ENCODE peak calls at places on chromosomes 1 and 21, in eight cellular contexts. L is dorsolateral prefrontal cortex, V is thoracic aorta, J is HFF-Myc, B is BJ, Q is ovary, K is right atrium auricular region, N is GM12865. G is an unnamed sample.

GRCh38 chr1:20788489-20788795 is 1.3 kb upstream of the HP1BP3 start:
- DNase-seq in L (no peak), V (no peak), J (no peak), B (no peak), Q (no peak), K (no peak), N (no peak), G (no peak)

GRCh38 chr1:35924838-35925237 is 6.1 kb upstream of the AGO3 start:
- DNase-seq in L (no peak), V (no peak), J (no peak), B (no peak), Q (no peak), K (no peak), N (peak; percentile 16), G (no peak)

GRCh38 chr1:246377606-246378005 is 129.5 kb downstream of the SMYD3 start:
- DNase-seq in L (no peak), V (no peak), J (no peak), B (no peak), Q (no peak), K (no peak), N (no peak), G (no peak)

GRCh38 chr1:15355968-15356621 is 53.6 kb upstream of the EFHD2 start:
- DNase-seq in L (no peak), V (no peak), J (no peak), B (peak; percentile 65), Q (no peak), K (no peak), N (peak; percentile 36), G (no peak)

GRCh38 chr21:38982096-38982495 is 176.4 kb downstream of the ETS2 start:
- DNase-seq in L (no peak), V (no peak), J (no peak), B (no peak), Q (no peak), K (no peak), N (no peak), G (peak; percentile 82)

GRCh38 chr1:235901461-235901860 is 34.8 kb upstream of the LYST start:
- DNase-seq in L (no peak), V (no peak), J (peak; percentile 89), B (peak; percentile 84), Q (no peak), K (no peak), N (no peak), G (no peak)

GRCh38 chr1:156726549-156727226 is 1.6 kb upstream of the METTL25B start:
- DNase-seq in L (no peak), V (no peak), J (no peak), B (no peak), Q (no peak), K (no peak), N (peak; percentile 77), G (peak; percentile 77)

GRCh38 chr1:217088521-217089221 is 365.4 kb upstream of the ESRRG start:
- DNase-seq in L (no peak), V (no peak), J (no peak), B (no peak), Q (no peak), K (no peak), N (no peak), G (peak; percentile 34)

GRCh38 chr1:226952121-226952441 is 12.0 kb downstream of the COQ8A start:
- DNase-seq in L (no peak), V (no peak), J (no peak), B (no peak), Q (no peak), K (peak; percentile 49), N (no peak), G (no peak)

GRCh38 chr1:34167091-34167788 is 2.2 kb upstream of the CSMD2 start:
- DNase-seq in L (peak; percentile 61), V (no peak), J (no peak), B (no peak), Q (no peak), K (no peak), N (no peak), G (peak; percentile 41)

GRCh38 chr1:222331340-222331739 is 216.6 kb downstream of the HHIPL2 start:
- DNase-seq in L (no peak), V (no peak), J (no peak), B (peak; percentile 11), Q (no peak), K (no peak), N (no peak), G (no peak)

GRCh38 chr1:19450811-19451564 is 34.4 kb downstream of the CAPZB start:
- DNase-seq in L (no peak), V (no peak), J (peak; percentile 88), B (peak; percentile 84), Q (no peak), K (no peak), N (no peak), G (no peak)

GRCh38 chr1:65725064-65725463 is 67.6 kb upstream of the PDE4B start:
- DNase-seq in L (no peak), V (no peak), J (no peak), B (no peak), Q (no peak), K (no peak), N (no peak), G (no peak)

DNA sequence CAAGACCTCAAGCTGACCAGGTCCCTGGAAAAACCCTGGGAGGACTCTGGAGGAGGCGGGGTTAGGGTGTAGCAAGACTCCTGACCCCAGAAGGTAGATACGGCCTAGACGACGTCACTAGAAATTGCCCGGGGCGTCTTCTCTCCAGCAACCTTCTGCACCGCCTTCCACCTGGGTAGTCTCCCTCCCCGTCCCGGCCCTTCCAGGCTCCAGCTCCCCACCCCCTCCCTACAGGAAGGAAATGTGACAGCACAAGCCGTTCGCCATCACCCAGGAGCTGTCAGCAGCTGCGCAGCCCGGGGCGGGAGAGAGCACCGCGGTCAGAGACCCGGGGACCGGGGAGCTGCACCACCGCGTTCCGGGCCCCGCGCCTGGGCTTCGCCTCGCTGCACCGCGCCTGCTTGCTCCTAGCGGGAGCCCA is 20.0 kb downstream of the SERTAD4 start:
- DNase-seq in L (no peak), V (no peak), J (no peak), B (no peak), Q (no peak), K (no peak), N (no peak), G (peak; percentile 85)
- H3K4me3 ChIP-seq in L (no peak overlapping the region), V (no peak overlapping the region), J (no peak overlapping the region), B (no peak overlapping the region), Q (no peak overlapping the region), K (no peak overlapping the region), N (no peak overlapping the region), G (peak overlapping the region; percentile 64)

GRCh38 chr21:46213620-46214286 is 14.8 kb downstream of the LSS start:
- DNase-seq in L (no peak), V (no peak), J (no peak), B (no peak), Q (no peak), K (no peak), N (no peak), G (no peak)
- H3K4me3 ChIP-seq in L (no peak overlapping the region), V (no peak overlapping the region), J (no peak overlapping the region), B (no peak overlapping the region), Q (no peak overlapping the region), K (no peak overlapping the region), N (no peak overlapping the region), G (no peak overlapping the region)

GRCh38 chr1:146021622-146022402 is at the start of gene HJV:
- DNase-seq in L (no peak), V (no peak), J (no peak), B (no peak), Q (no peak), K (no peak), N (no peak), G (no peak)
- H3K4me3 ChIP-seq in L (no peak within 1 kb of the TSS), V (no peak within 1 kb of the TSS), J (no peak within 1 kb of the TSS), B (no peak within 1 kb of the TSS), Q (no peak within 1 kb of the TSS), K (peak within 1 kb of the TSS; percentile 46), N (no peak within 1 kb of the TSS), G (no peak within 1 kb of the TSS)

GRCh38 chr1:61050541-61051454 is 31.6 kb upstream of the NFIA start:
- DNase-seq in L (no peak), V (no peak), J (no peak), B (no peak), Q (peak; percentile 74), K (no peak), N (no peak), G (peak; percentile 86)
- H3K4me3 ChIP-seq in L (peak overlapping the region; percentile 84), V (peak overlapping the region; percentile 89), J (peak overlapping the region; percentile 64), B (peak overlapping the region; percentile 64), Q (peak overlapping the region; percentile 75), K (peak overlapping the region; percentile 86), N (peak overlapping the region; percentile 8), G (peak overlapping the region; percentile 63)

GRCh38 chr1:228007054-228007800 is 429 bp downstream of the WNT3A start:
- DNase-seq in L (peak; percentile 18), V (no peak), J (no peak), B (no peak), Q (no peak), K (peak; percentile 26), N (no peak), G (peak; percentile 84)
- H3K4me3 ChIP-seq in L (no peak overlapping the region), V (no peak overlapping the region), J (no peak overlapping the region), B (no peak overlapping the region), Q (no peak overlapping the region), K (no peak overlapping the region), N (no peak overlapping the region), G (peak overlapping the region; percentile 32)

GRCh38 chr1:25725482-25725881 is 74.5 kb upstream of the SELENON start:
- DNase-seq in L (no peak), V (no peak), J (no peak), B (no peak), Q (peak; percentile 10), K (no peak), N (no peak), G (peak; percentile 60)

GRCh38 chr1:25728301-25728935 is 71.6 kb upstream of the SELENON start:
- DNase-seq in L (no peak), V (no peak), J (no peak), B (no peak), Q (peak; percentile 16), K (no peak), N (no peak), G (peak; percentile 33)

GRCh38 chr1:25729045-25729444 is 70.9 kb upstream of the SELENON start:
- DNase-seq in L (no peak), V (no peak), J (no peak), B (no peak), Q (peak; percentile 23), K (no peak), N (no peak), G (peak; percentile 15)

GRCh38 chr1:25727819-25728286 is 72.1 kb upstream of the SELENON start:
- DNase-seq in L (no peak), V (no peak), J (no peak), B (no peak), Q (peak; percentile 86), K (peak; percentile 73), N (no peak), G (peak; percentile 71)

DNA sequence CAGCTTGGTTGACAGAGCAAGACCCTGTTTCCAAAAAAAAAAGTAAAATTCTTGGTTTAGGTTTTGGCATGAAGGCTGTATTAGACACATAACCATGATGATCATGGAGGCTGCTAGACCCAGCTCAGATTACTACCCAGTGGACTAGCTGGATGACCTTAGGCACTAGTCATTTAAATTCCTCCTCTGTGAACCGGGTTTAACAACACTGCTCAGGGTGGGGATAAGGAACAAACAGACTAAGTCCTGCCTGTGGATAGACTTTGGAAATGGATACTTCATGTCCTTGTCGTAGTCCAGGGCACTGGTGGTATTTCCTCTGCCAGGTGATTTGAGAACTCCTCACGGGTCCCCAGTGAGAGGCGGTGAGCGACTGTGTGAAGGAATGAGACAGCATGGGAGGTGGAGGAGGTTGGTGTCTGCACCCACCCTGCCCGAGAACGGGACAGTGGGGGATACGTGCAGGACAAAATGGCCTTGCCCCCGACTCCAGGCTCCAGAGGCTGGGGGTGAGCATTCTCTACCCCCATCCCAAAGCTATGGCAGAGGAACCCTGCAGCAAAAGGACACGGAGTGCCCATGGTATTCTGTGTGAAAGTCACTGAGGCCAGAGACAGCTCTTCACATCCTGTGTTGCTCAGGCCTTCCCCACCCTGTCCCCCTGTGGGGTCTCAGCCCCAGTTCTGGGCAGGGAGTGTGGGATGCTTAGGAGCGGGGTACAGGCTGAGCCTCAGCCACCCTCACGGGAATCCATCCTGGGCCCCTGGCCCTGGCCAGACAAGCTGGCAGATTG is 72.8 kb upstream of the SELENON start:
- DNase-seq in L (no peak), V (no peak), J (no peak), B (no peak), Q (peak; percentile 32), K (no peak), N (no peak), G (peak; percentile 11)
- H3K4me3 ChIP-seq in L (no peak overlapping the region), V (no peak overlapping the region), J (no peak overlapping the region), B (no peak overlapping the region), Q (no peak overlapping the region), K (no peak overlapping the region), N (no peak overlapping the region), G (no peak overlapping the region)

G was measured in H7.